ENCODE peak calls at places on chromosomes 2 and 18, in ten cellular contexts. One of them, this sample, is unnamed.

GRCh38 chr2:226799976-226800940 is 638 bp upstream of the IRS1 start:
- DNase-seq in NCI-H2029 treated with DMSO at 0.1 percent for 48 hours: no peak
- DNase-seq in stimulated activated CD4-positive, alpha-beta T cell treated with anti-CD3 and anti-CD28 coated beads, Interleukin-12 subunit alpha, Interleukin-12 subunit beta, amount 100 ng/mL, for 4 hours: no peak
- DNase-seq in HuH-7.5: peak
- DNase-seq in C1 segment of cervical spinal cord: peak
- DNase-seq in iris pigment epithelial cell: peak
- DNase-seq in body of pancreas: peak
- DNase-seq in Caki2: peak
- DNase-seq in activated CD4-positive, alpha-beta T cell treated with anti-CD3 and anti-CD28 coated beads, Interleukin-2, amount 50 U/mL, for 1 hour: no peak
- DNase-seq in right atrium auricular region: peak
- DNase-seq in this sample: no peak

GRCh38 chr2:86338778-86339295 is 1.4 kb upstream of the REEP1 start:
- DNase-seq in NCI-H2029 treated with DMSO at 0.1 percent for 48 hours: no peak
- DNase-seq in stimulated activated CD4-positive, alpha-beta T cell treated with anti-CD3 and anti-CD28 coated beads, Interleukin-12 subunit alpha, Interleukin-12 subunit beta, amount 100 ng/mL, for 4 hours: no peak
- DNase-seq in HuH-7.5: no peak
- DNase-seq in C1 segment of cervical spinal cord: no peak
- DNase-seq in iris pigment epithelial cell: no peak
- DNase-seq in body of pancreas: no peak
- DNase-seq in Caki2: no peak
- DNase-seq in activated CD4-positive, alpha-beta T cell treated with anti-CD3 and anti-CD28 coated beads, Interleukin-2, amount 50 U/mL, for 1 hour: no peak
- DNase-seq in right atrium auricular region: no peak
- DNase-seq in this sample: no peak

GRCh38 chr2:118990757-118991545 is 49.0 kb downstream of the MARCO start:
- DNase-seq in NCI-H2029 treated with DMSO at 0.1 percent for 48 hours: no peak
- DNase-seq in stimulated activated CD4-positive, alpha-beta T cell treated with anti-CD3 and anti-CD28 coated beads, Interleukin-12 subunit alpha, Interleukin-12 subunit beta, amount 100 ng/mL, for 4 hours: no peak
- DNase-seq in HuH-7.5: no peak
- DNase-seq in C1 segment of cervical spinal cord: no peak
- DNase-seq in iris pigment epithelial cell: no peak
- DNase-seq in body of pancreas: no peak
- DNase-seq in Caki2: no peak
- DNase-seq in activated CD4-positive, alpha-beta T cell treated with anti-CD3 and anti-CD28 coated beads, Interleukin-2, amount 50 U/mL, for 1 hour: no peak
- DNase-seq in right atrium auricular region: no peak
- DNase-seq in this sample: no peak

GRCh38 chr2:224884188-224884587 is 158.1 kb downstream of the DOCK10 start:
- DNase-seq in NCI-H2029 treated with DMSO at 0.1 percent for 48 hours: no peak
- DNase-seq in stimulated activated CD4-positive, alpha-beta T cell treated with anti-CD3 and anti-CD28 coated beads, Interleukin-12 subunit alpha, Interleukin-12 subunit beta, amount 100 ng/mL, for 4 hours: no peak
- DNase-seq in HuH-7.5: no peak
- DNase-seq in C1 segment of cervical spinal cord: no peak
- DNase-seq in iris pigment epithelial cell: peak
- DNase-seq in body of pancreas: no peak
- DNase-seq in Caki2: peak
- DNase-seq in activated CD4-positive, alpha-beta T cell treated with anti-CD3 and anti-CD28 coated beads, Interleukin-2, amount 50 U/mL, for 1 hour: no peak
- DNase-seq in right atrium auricular region: no peak
- DNase-seq in this sample: no peak

GRCh38 chr2:203623104-203623503 is 83.3 kb upstream of the CD28 start:
- DNase-seq in NCI-H2029 treated with DMSO at 0.1 percent for 48 hours: peak
- DNase-seq in stimulated activated CD4-positive, alpha-beta T cell treated with anti-CD3 and anti-CD28 coated beads, Interleukin-12 subunit alpha, Interleukin-12 subunit beta, amount 100 ng/mL, for 4 hours: no peak
- DNase-seq in HuH-7.5: no peak
- DNase-seq in C1 segment of cervical spinal cord: no peak
- DNase-seq in iris pigment epithelial cell: peak
- DNase-seq in body of pancreas: no peak
- DNase-seq in Caki2: no peak
- DNase-seq in activated CD4-positive, alpha-beta T cell treated with anti-CD3 and anti-CD28 coated beads, Interleukin-2, amount 50 U/mL, for 1 hour: no peak
- DNase-seq in right atrium auricular region: no peak
- DNase-seq in this sample: no peak

GRCh38 chr18:50203801-50204604 is 9.1 kb upstream of the MYO5B start:
- DNase-seq in NCI-H2029 treated with DMSO at 0.1 percent for 48 hours: peak
- DNase-seq in stimulated activated CD4-positive, alpha-beta T cell treated with anti-CD3 and anti-CD28 coated beads, Interleukin-12 subunit alpha, Interleukin-12 subunit beta, amount 100 ng/mL, for 4 hours: no peak
- DNase-seq in HuH-7.5: peak
- DNase-seq in C1 segment of cervical spinal cord: peak
- DNase-seq in iris pigment epithelial cell: peak
- DNase-seq in body of pancreas: peak
- DNase-seq in Caki2: peak
- DNase-seq in activated CD4-positive, alpha-beta T cell treated with anti-CD3 and anti-CD28 coated beads, Interleukin-2, amount 50 U/mL, for 1 hour: no peak
- DNase-seq in right atrium auricular region: no peak
- DNase-seq in this sample: peak

GRCh38 chr18:60892855-60893254 is 440.4 kb upstream of the CDH20 start:
- DNase-seq in NCI-H2029 treated with DMSO at 0.1 percent for 48 hours: no peak
- DNase-seq in stimulated activated CD4-positive, alpha-beta T cell treated with anti-CD3 and anti-CD28 coated beads, Interleukin-12 subunit alpha, Interleukin-12 subunit beta, amount 100 ng/mL, for 4 hours: no peak
- DNase-seq in HuH-7.5: no peak
- DNase-seq in C1 segment of cervical spinal cord: no peak
- DNase-seq in iris pigment epithelial cell: peak
- DNase-seq in body of pancreas: no peak
- DNase-seq in Caki2: peak
- DNase-seq in activated CD4-positive, alpha-beta T cell treated with anti-CD3 and anti-CD28 coated beads, Interleukin-2, amount 50 U/mL, for 1 hour: no peak
- DNase-seq in right atrium auricular region: no peak
- DNase-seq in this sample: no peak

GRCh38 chr2:235940330-235940729 is 227.9 kb downstream of the GBX2 start:
- DNase-seq in NCI-H2029 treated with DMSO at 0.1 percent for 48 hours: no peak
- DNase-seq in stimulated activated CD4-positive, alpha-beta T cell treated with anti-CD3 and anti-CD28 coated beads, Interleukin-12 subunit alpha, Interleukin-12 subunit beta, amount 100 ng/mL, for 4 hours: no peak
- DNase-seq in HuH-7.5: no peak
- DNase-seq in C1 segment of cervical spinal cord: no peak
- DNase-seq in iris pigment epithelial cell: peak
- DNase-seq in body of pancreas: no peak
- DNase-seq in Caki2: peak
- DNase-seq in activated CD4-positive, alpha-beta T cell treated with anti-CD3 and anti-CD28 coated beads, Interleukin-2, amount 50 U/mL, for 1 hour: no peak
- DNase-seq in right atrium auricular region: peak
- DNase-seq in this sample: no peak

GRCh38 chr2:230010501-230010900 is 58.2 kb downstream of the SLC16A14 start:
- DNase-seq in NCI-H2029 treated with DMSO at 0.1 percent for 48 hours: no peak
- DNase-seq in stimulated activated CD4-positive, alpha-beta T cell treated with anti-CD3 and anti-CD28 coated beads, Interleukin-12 subunit alpha, Interleukin-12 subunit beta, amount 100 ng/mL, for 4 hours: no peak
- DNase-seq in HuH-7.5: no peak
- DNase-seq in C1 segment of cervical spinal cord: no peak
- DNase-seq in iris pigment epithelial cell: no peak
- DNase-seq in body of pancreas: no peak
- DNase-seq in Caki2: no peak
- DNase-seq in activated CD4-positive, alpha-beta T cell treated with anti-CD3 and anti-CD28 coated beads, Interleukin-2, amount 50 U/mL, for 1 hour: no peak
- DNase-seq in right atrium auricular region: no peak
- DNase-seq in this sample: no peak

GRCh38 chr2:26635401-26635800 is 5.8 kb downstream of the CIB4 start:
- DNase-seq in NCI-H2029 treated with DMSO at 0.1 percent for 48 hours: no peak
- DNase-seq in stimulated activated CD4-positive, alpha-beta T cell treated with anti-CD3 and anti-CD28 coated beads, Interleukin-12 subunit alpha, Interleukin-12 subunit beta, amount 100 ng/mL, for 4 hours: no peak
- DNase-seq in HuH-7.5: no peak
- DNase-seq in C1 segment of cervical spinal cord: no peak
- DNase-seq in iris pigment epithelial cell: no peak
- DNase-seq in body of pancreas: no peak
- DNase-seq in Caki2: no peak
- DNase-seq in activated CD4-positive, alpha-beta T cell treated with anti-CD3 and anti-CD28 coated beads, Interleukin-2, amount 50 U/mL, for 1 hour: no peak
- DNase-seq in right atrium auricular region: no peak
- DNase-seq in this sample: no peak

GRCh38 chr2:198054299-198054698 is 249.9 kb downstream of the PLCL1 start:
- DNase-seq in NCI-H2029 treated with DMSO at 0.1 percent for 48 hours: no peak
- DNase-seq in stimulated activated CD4-positive, alpha-beta T cell treated with anti-CD3 and anti-CD28 coated beads, Interleukin-12 subunit alpha, Interleukin-12 subunit beta, amount 100 ng/mL, for 4 hours: peak
- DNase-seq in HuH-7.5: no peak
- DNase-seq in C1 segment of cervical spinal cord: peak
- DNase-seq in iris pigment epithelial cell: peak
- DNase-seq in body of pancreas: no peak
- DNase-seq in Caki2: no peak
- DNase-seq in activated CD4-positive, alpha-beta T cell treated with anti-CD3 and anti-CD28 coated beads, Interleukin-2, amount 50 U/mL, for 1 hour: peak
- DNase-seq in right atrium auricular region: no peak
- DNase-seq in this sample: peak

GRCh38 chr18:59783138-59783537 is 85.9 kb upstream of the CCBE1 start:
- DNase-seq in NCI-H2029 treated with DMSO at 0.1 percent for 48 hours: no peak
- DNase-seq in stimulated activated CD4-positive, alpha-beta T cell treated with anti-CD3 and anti-CD28 coated beads, Interleukin-12 subunit alpha, Interleukin-12 subunit beta, amount 100 ng/mL, for 4 hours: no peak
- DNase-seq in HuH-7.5: peak
- DNase-seq in C1 segment of cervical spinal cord: no peak
- DNase-seq in iris pigment epithelial cell: peak
- DNase-seq in body of pancreas: no peak
- DNase-seq in Caki2: peak
- DNase-seq in activated CD4-positive, alpha-beta T cell treated with anti-CD3 and anti-CD28 coated beads, Interleukin-2, amount 50 U/mL, for 1 hour: no peak
- DNase-seq in right atrium auricular region: no peak
- DNase-seq in this sample: peak

GRCh38 chr2:71534201-71534600 is 80.8 kb downstream of the DYSF start:
- DNase-seq in NCI-H2029 treated with DMSO at 0.1 percent for 48 hours: no peak
- DNase-seq in stimulated activated CD4-positive, alpha-beta T cell treated with anti-CD3 and anti-CD28 coated beads, Interleukin-12 subunit alpha, Interleukin-12 subunit beta, amount 100 ng/mL, for 4 hours: no peak
- DNase-seq in HuH-7.5: no peak
- DNase-seq in C1 segment of cervical spinal cord: no peak
- DNase-seq in iris pigment epithelial cell: no peak
- DNase-seq in body of pancreas: no peak
- DNase-seq in Caki2: no peak
- DNase-seq in activated CD4-positive, alpha-beta T cell treated with anti-CD3 and anti-CD28 coated beads, Interleukin-2, amount 50 U/mL, for 1 hour: no peak
- DNase-seq in right atrium auricular region: no peak
- DNase-seq in this sample: no peak

GRCh38 chr2:143807192-143807591 is 678.0 kb downstream of the ARHGAP15 start:
- DNase-seq in NCI-H2029 treated with DMSO at 0.1 percent for 48 hours: no peak
- DNase-seq in stimulated activated CD4-positive, alpha-beta T cell treated with anti-CD3 and anti-CD28 coated beads, Interleukin-12 subunit alpha, Interleukin-12 subunit beta, amount 100 ng/mL, for 4 hours: no peak
- DNase-seq in HuH-7.5: no peak
- DNase-seq in C1 segment of cervical spinal cord: no peak
- DNase-seq in iris pigment epithelial cell: no peak
- DNase-seq in body of pancreas: no peak
- DNase-seq in Caki2: no peak
- DNase-seq in activated CD4-positive, alpha-beta T cell treated with anti-CD3 and anti-CD28 coated beads, Interleukin-2, amount 50 U/mL, for 1 hour: no peak
- DNase-seq in right atrium auricular region: no peak
- DNase-seq in this sample: no peak

GRCh38 chr2:25032094-25032493 is 9.8 kb upstream of the EFR3B start:
- DNase-seq in NCI-H2029 treated with DMSO at 0.1 percent for 48 hours: no peak
- DNase-seq in stimulated activated CD4-positive, alpha-beta T cell treated with anti-CD3 and anti-CD28 coated beads, Interleukin-12 subunit alpha, Interleukin-12 subunit beta, amount 100 ng/mL, for 4 hours: no peak
- DNase-seq in HuH-7.5: no peak
- DNase-seq in C1 segment of cervical spinal cord: no peak
- DNase-seq in iris pigment epithelial cell: peak
- DNase-seq in body of pancreas: no peak
- DNase-seq in Caki2: no peak
- DNase-seq in activated CD4-positive, alpha-beta T cell treated with anti-CD3 and anti-CD28 coated beads, Interleukin-2, amount 50 U/mL, for 1 hour: no peak
- DNase-seq in right atrium auricular region: no peak
- DNase-seq in this sample: no peak

GRCh38 chr18:12939161-12939560 is 8.7 kb upstream of the SEH1L start:
- DNase-seq in NCI-H2029 treated with DMSO at 0.1 percent for 48 hours: no peak
- DNase-seq in stimulated activated CD4-positive, alpha-beta T cell treated with anti-CD3 and anti-CD28 coated beads, Interleukin-12 subunit alpha, Interleukin-12 subunit beta, amount 100 ng/mL, for 4 hours: no peak
- DNase-seq in HuH-7.5: no peak
- DNase-seq in C1 segment of cervical spinal cord: no peak
- DNase-seq in iris pigment epithelial cell: no peak
- DNase-seq in body of pancreas: no peak
- DNase-seq in Caki2: no peak
- DNase-seq in activated CD4-positive, alpha-beta T cell treated with anti-CD3 and anti-CD28 coated beads, Interleukin-2, amount 50 U/mL, for 1 hour: no peak
- DNase-seq in right atrium auricular region: no peak
- DNase-seq in this sample: no peak

GRCh38 chr18:45255142-45255890 is 360.0 kb upstream of the SLC14A2 start:
- DNase-seq in NCI-H2029 treated with DMSO at 0.1 percent for 48 hours: no peak
- DNase-seq in stimulated activated CD4-positive, alpha-beta T cell treated with anti-CD3 and anti-CD28 coated beads, Interleukin-12 subunit alpha, Interleukin-12 subunit beta, amount 100 ng/mL, for 4 hours: no peak
- DNase-seq in HuH-7.5: no peak
- DNase-seq in C1 segment of cervical spinal cord: no peak
- DNase-seq in iris pigment epithelial cell: peak
- DNase-seq in body of pancreas: no peak
- DNase-seq in Caki2: no peak
- DNase-seq in activated CD4-positive, alpha-beta T cell treated with anti-CD3 and anti-CD28 coated beads, Interleukin-2, amount 50 U/mL, for 1 hour: no peak
- DNase-seq in right atrium auricular region: peak
- DNase-seq in this sample: no peak

GRCh38 chr18:29313312-29313711 is 1136.4 kb upstream of the CDH2 start:
- DNase-seq in NCI-H2029 treated with DMSO at 0.1 percent for 48 hours: no peak
- DNase-seq in stimulated activated CD4-positive, alpha-beta T cell treated with anti-CD3 and anti-CD28 coated beads, Interleukin-12 subunit alpha, Interleukin-12 subunit beta, amount 100 ng/mL, for 4 hours: no peak
- DNase-seq in HuH-7.5: no peak
- DNase-seq in C1 segment of cervical spinal cord: no peak
- DNase-seq in iris pigment epithelial cell: no peak
- DNase-seq in body of pancreas: no peak
- DNase-seq in Caki2: no peak
- DNase-seq in activated CD4-positive, alpha-beta T cell treated with anti-CD3 and anti-CD28 coated beads, Interleukin-2, amount 50 U/mL, for 1 hour: no peak
- DNase-seq in right atrium auricular region: no peak
- DNase-seq in this sample: no peak

GRCh38 chr2:17303496-17303895 is 214.7 kb downstream of the RAD51AP2 start:
- DNase-seq in NCI-H2029 treated with DMSO at 0.1 percent for 48 hours: no peak
- DNase-seq in stimulated activated CD4-positive, alpha-beta T cell treated with anti-CD3 and anti-CD28 coated beads, Interleukin-12 subunit alpha, Interleukin-12 subunit beta, amount 100 ng/mL, for 4 hours: no peak
- DNase-seq in HuH-7.5: no peak
- DNase-seq in C1 segment of cervical spinal cord: no peak
- DNase-seq in iris pigment epithelial cell: peak
- DNase-seq in body of pancreas: no peak
- DNase-seq in Caki2: no peak
- DNase-seq in activated CD4-positive, alpha-beta T cell treated with anti-CD3 and anti-CD28 coated beads, Interleukin-2, amount 50 U/mL, for 1 hour: no peak
- DNase-seq in right atrium auricular region: no peak
- DNase-seq in this sample: no peak

GRCh38 chr2:218033208-218033589 is 30.4 kb upstream of the TNS1 start:
- DNase-seq in NCI-H2029 treated with DMSO at 0.1 percent for 48 hours: no peak
- DNase-seq in stimulated activated CD4-positive, alpha-beta T cell treated with anti-CD3 and anti-CD28 coated beads, Interleukin-12 subunit alpha, Interleukin-12 subunit beta, amount 100 ng/mL, for 4 hours: no peak
- DNase-seq in HuH-7.5: no peak
- DNase-seq in C1 segment of cervical spinal cord: no peak
- DNase-seq in iris pigment epithelial cell: no peak
- DNase-seq in body of pancreas: no peak
- DNase-seq in Caki2: no peak
- DNase-seq in activated CD4-positive, alpha-beta T cell treated with anti-CD3 and anti-CD28 coated beads, Interleukin-2, amount 50 U/mL, for 1 hour: no peak
- DNase-seq in right atrium auricular region: peak
- DNase-seq in this sample: no peak

GRCh38 chr2:166256902-166257301 is 118.8 kb downstream of the SCN9A start:
- DNase-seq in NCI-H2029 treated with DMSO at 0.1 percent for 48 hours: no peak
- DNase-seq in stimulated activated CD4-positive, alpha-beta T cell treated with anti-CD3 and anti-CD28 coated beads, Interleukin-12 subunit alpha, Interleukin-12 subunit beta, amount 100 ng/mL, for 4 hours: no peak
- DNase-seq in HuH-7.5: no peak
- DNase-seq in C1 segment of cervical spinal cord: no peak
- DNase-seq in iris pigment epithelial cell: no peak
- DNase-seq in body of pancreas: no peak
- DNase-seq in Caki2: no peak
- DNase-seq in activated CD4-positive, alpha-beta T cell treated with anti-CD3 and anti-CD28 coated beads, Interleukin-2, amount 50 U/mL, for 1 hour: no peak
- DNase-seq in right atrium auricular region: no peak
- DNase-seq in this sample: no peak

GRCh38 chr2:232028631-232029030 is 67.1 kb downstream of the DIS3L2 start:
- DNase-seq in NCI-H2029 treated with DMSO at 0.1 percent for 48 hours: no peak
- DNase-seq in stimulated activated CD4-positive, alpha-beta T cell treated with anti-CD3 and anti-CD28 coated beads, Interleukin-12 subunit alpha, Interleukin-12 subunit beta, amount 100 ng/mL, for 4 hours: no peak
- DNase-seq in HuH-7.5: no peak
- DNase-seq in C1 segment of cervical spinal cord: no peak
- DNase-seq in iris pigment epithelial cell: no peak
- DNase-seq in body of pancreas: no peak
- DNase-seq in Caki2: no peak
- DNase-seq in activated CD4-positive, alpha-beta T cell treated with anti-CD3 and anti-CD28 coated beads, Interleukin-2, amount 50 U/mL, for 1 hour: no peak
- DNase-seq in right atrium auricular region: no peak
- DNase-seq in this sample: no peak

GRCh38 chr2:239378918-239379640 is 21.7 kb downstream of the HDAC4 start:
- DNase-seq in NCI-H2029 treated with DMSO at 0.1 percent for 48 hours: no peak
- DNase-seq in stimulated activated CD4-positive, alpha-beta T cell treated with anti-CD3 and anti-CD28 coated beads, Interleukin-12 subunit alpha, Interleukin-12 subunit beta, amount 100 ng/mL, for 4 hours: no peak
- DNase-seq in HuH-7.5: no peak
- DNase-seq in C1 segment of cervical spinal cord: no peak
- DNase-seq in iris pigment epithelial cell: no peak
- DNase-seq in body of pancreas: no peak
- DNase-seq in Caki2: no peak
- DNase-seq in activated CD4-positive, alpha-beta T cell treated with anti-CD3 and anti-CD28 coated beads, Interleukin-2, amount 50 U/mL, for 1 hour: no peak
- DNase-seq in right atrium auricular region: no peak
- DNase-seq in this sample: no peak

GRCh38 chr2:36556847-36557246 is 41.1 kb downstream of the FEZ2 start:
- DNase-seq in NCI-H2029 treated with DMSO at 0.1 percent for 48 hours: no peak
- DNase-seq in stimulated activated CD4-positive, alpha-beta T cell treated with anti-CD3 and anti-CD28 coated beads, Interleukin-12 subunit alpha, Interleukin-12 subunit beta, amount 100 ng/mL, for 4 hours: no peak
- DNase-seq in HuH-7.5: no peak
- DNase-seq in C1 segment of cervical spinal cord: no peak
- DNase-seq in iris pigment epithelial cell: peak
- DNase-seq in body of pancreas: no peak
- DNase-seq in Caki2: no peak
- DNase-seq in activated CD4-positive, alpha-beta T cell treated with anti-CD3 and anti-CD28 coated beads, Interleukin-2, amount 50 U/mL, for 1 hour: no peak
- DNase-seq in right atrium auricular region: no peak
- DNase-seq in this sample: no peak

GRCh38 chr2:145750617-145751016 is 1230.7 kb upstream of the ZEB2 start:
- DNase-seq in NCI-H2029 treated with DMSO at 0.1 percent for 48 hours: no peak
- DNase-seq in stimulated activated CD4-positive, alpha-beta T cell treated with anti-CD3 and anti-CD28 coated beads, Interleukin-12 subunit alpha, Interleukin-12 subunit beta, amount 100 ng/mL, for 4 hours: no peak
- DNase-seq in HuH-7.5: no peak
- DNase-seq in C1 segment of cervical spinal cord: no peak
- DNase-seq in iris pigment epithelial cell: no peak
- DNase-seq in body of pancreas: no peak
- DNase-seq in Caki2: no peak
- DNase-seq in activated CD4-positive, alpha-beta T cell treated with anti-CD3 and anti-CD28 coated beads, Interleukin-2, amount 50 U/mL, for 1 hour: no peak
- DNase-seq in right atrium auricular region: no peak
- DNase-seq in this sample: no peak

GRCh38 chr2:224922142-224922727 is 120.0 kb downstream of the DOCK10 start:
- DNase-seq in NCI-H2029 treated with DMSO at 0.1 percent for 48 hours: no peak
- DNase-seq in stimulated activated CD4-positive, alpha-beta T cell treated with anti-CD3 and anti-CD28 coated beads, Interleukin-12 subunit alpha, Interleukin-12 subunit beta, amount 100 ng/mL, for 4 hours: no peak
- DNase-seq in HuH-7.5: no peak
- DNase-seq in C1 segment of cervical spinal cord: no peak
- DNase-seq in iris pigment epithelial cell: peak
- DNase-seq in body of pancreas: no peak
- DNase-seq in Caki2: no peak
- DNase-seq in activated CD4-positive, alpha-beta T cell treated with anti-CD3 and anti-CD28 coated beads, Interleukin-2, amount 50 U/mL, for 1 hour: no peak
- DNase-seq in right atrium auricular region: no peak
- DNase-seq in this sample: no peak

GRCh38 chr18:35441857-35442595 is 55.7 kb downstream of the INO80C start:
- DNase-seq in NCI-H2029 treated with DMSO at 0.1 percent for 48 hours: no peak
- DNase-seq in stimulated activated CD4-positive, alpha-beta T cell treated with anti-CD3 and anti-CD28 coated beads, Interleukin-12 subunit alpha, Interleukin-12 subunit beta, amount 100 ng/mL, for 4 hours: no peak
- DNase-seq in HuH-7.5: no peak
- DNase-seq in C1 segment of cervical spinal cord: no peak
- DNase-seq in iris pigment epithelial cell: no peak
- DNase-seq in body of pancreas: no peak
- DNase-seq in Caki2: no peak
- DNase-seq in activated CD4-positive, alpha-beta T cell treated with anti-CD3 and anti-CD28 coated beads, Interleukin-2, amount 50 U/mL, for 1 hour: no peak
- DNase-seq in right atrium auricular region: no peak
- DNase-seq in this sample: no peak

GRCh38 chr18:30288662-30289414 is 753.7 kb downstream of the DSC3 start:
- DNase-seq in NCI-H2029 treated with DMSO at 0.1 percent for 48 hours: no peak
- DNase-seq in stimulated activated CD4-positive, alpha-beta T cell treated with anti-CD3 and anti-CD28 coated beads, Interleukin-12 subunit alpha, Interleukin-12 subunit beta, amount 100 ng/mL, for 4 hours: no peak
- DNase-seq in HuH-7.5: no peak
- DNase-seq in C1 segment of cervical spinal cord: no peak
- DNase-seq in iris pigment epithelial cell: no peak
- DNase-seq in body of pancreas: no peak
- DNase-seq in Caki2: no peak
- DNase-seq in activated CD4-positive, alpha-beta T cell treated with anti-CD3 and anti-CD28 coated beads, Interleukin-2, amount 50 U/mL, for 1 hour: no peak
- DNase-seq in right atrium auricular region: no peak
- DNase-seq in this sample: no peak

This sample was measured in HAP-1.